ENCODE peak calls at places on chromosomes 16 and 17, in seven cellular contexts. I, S, Q, X, C, H and F are unnamed samples.

GRCh38 chr17:60303406-60304099 is 88.4 kb downstream of the USP32 start:
- DNase-seq in I (no peak), S (no peak), Q (no peak), X (no peak), C (no peak), H (no peak), F (no peak)

GRCh38 chr17:82193520-82194236 is 19.0 kb downstream of the CCDC57 start:
- DNase-seq in I (no peak), S (no peak), Q (no peak), X (no peak), C (no peak), H (no peak), F (no peak)

GRCh38 chr16:8660841-8661301 is 13.5 kb upstream of the ABAT start:
- DNase-seq in I (no peak), S (peak), Q (no peak), X (peak), C (peak), H (peak), F (peak)

GRCh38 chr17:44376124-44376523 is 12.5 kb upstream of the FAM171A2 start:
- DNase-seq in I (no peak), S (no peak), Q (no peak), X (peak), C (no peak), H (peak), F (no peak)

GRCh38 chr16:58459344-58460218 is 40.4 kb upstream of the NDRG4 start:
- DNase-seq in I (no peak), S (no peak), Q (no peak), X (no peak), C (peak), H (peak), F (no peak)

GRCh38 chr17:28725660-28726395 is at the start of gene TLCD1:
- DNase-seq in I (no peak), S (peak), Q (peak), X (peak), C (peak), H (peak), F (no peak)

GRCh38 chr17:67116045-67116575 is 71.8 kb downstream of the CACNG1 start:
- DNase-seq in I (no peak), S (no peak), Q (no peak), X (no peak), C (no peak), H (no peak), F (no peak)

GRCh38 chr16:81558077-81558443 is 113.5 kb downstream of the CMIP start:
- DNase-seq in I (no peak), S (no peak), Q (no peak), X (no peak), C (no peak), H (no peak), F (no peak)

GRCh38 chr17:57490890-57491289 is 234.6 kb downstream of the MSI2 start:
- DNase-seq in I (no peak), S (no peak), Q (no peak), X (no peak), C (no peak), H (no peak), F (no peak)

GRCh38 chr17:21202512-21202911 is 11.4 kb downstream of the TMEM11 start:
- DNase-seq in I (no peak), S (no peak), Q (no peak), X (no peak), C (no peak), H (no peak), F (no peak)

GRCh38 chr16:75288596-75289120 is 37.2 kb upstream of the BCAR1 start:
- DNase-seq in I (no peak), S (no peak), Q (peak), X (no peak), C (peak), H (no peak), F (no peak)

GRCh38 chr16:75289189-75289588 is 37.8 kb upstream of the BCAR1 start:
- DNase-seq in I (no peak), S (no peak), Q (no peak), X (no peak), C (no peak), H (no peak), F (no peak)

GRCh38 chr16:89453662-89454321 is 36.6 kb downstream of the ANKRD11 start:
- DNase-seq in I (no peak), S (no peak), Q (no peak), X (no peak), C (no peak), H (no peak), F (no peak)

GRCh38 chr17:6374271-6374691 is 60.6 kb downstream of the AIPL1 start:
- DNase-seq in I (no peak), S (no peak), Q (no peak), X (no peak), C (no peak), H (no peak), F (no peak)

GRCh38 chr17:71546369-71546864 is 574.4 kb upstream of the SOX9 start:
- DNase-seq in I (no peak), S (no peak), Q (no peak), X (no peak), C (no peak), H (no peak), F (no peak)

GRCh38 chr16:7324306-7324705 is 8.3 kb upstream of the RBFOX1 start:
- DNase-seq in I (no peak), S (no peak), Q (no peak), X (no peak), C (no peak), H (no peak), F (no peak)

GRCh38 chr16:85312642-85313540 is 200.6 kb upstream of the CIBAR2 start:
- DNase-seq in I (no peak), S (no peak), Q (no peak), X (no peak), C (no peak), H (no peak), F (no peak)

GRCh38 chr17:17670701-17671319 is 10.4 kb upstream of the RAI1 start:
- DNase-seq in I (no peak), S (no peak), Q (no peak), X (no peak), C (no peak), H (no peak), F (no peak)

GRCh38 chr16:84045001-84045817 is 2.6 kb upstream of the SLC38A8 start:
- DNase-seq in I (no peak), S (no peak), Q (no peak), X (no peak), C (no peak), H (no peak), F (no peak)

GRCh38 chr16:84598391-84598750 is 19.5 kb downstream of the COTL1 start:
- DNase-seq in I (no peak), S (no peak), Q (no peak), X (peak), C (no peak), H (no peak), F (no peak)

GRCh38 chr17:67891481-67892119 is 66.3 kb downstream of the BPTF start:
- DNase-seq in I (peak), S (peak), Q (no peak), X (no peak), C (no peak), H (peak), F (no peak)

GRCh38 chr17:48637323-48638260 is 11.4 kb upstream of the HOXB9 start:
- DNase-seq in I (peak), S (no peak), Q (no peak), X (no peak), C (no peak), H (peak), F (no peak)

GRCh38 chr17:80732268-80732667 is 187.6 kb downstream of the RPTOR start:
- DNase-seq in I (peak), S (no peak), Q (no peak), X (no peak), C (no peak), H (peak), F (no peak)

GRCh38 chr16:30005341-30006094 is 5.3 kb downstream of the DOC2A start:
- DNase-seq in I (no peak), S (peak), Q (peak), X (peak), C (peak), H (peak), F (no peak)

GRCh38 chr16:29315046-29315445 is 91.5 kb downstream of the NPIPB11 start:
- DNase-seq in I (no peak), S (no peak), Q (no peak), X (no peak), C (no peak), H (no peak), F (no peak)

GRCh38 chr16:56102159-56102798 is 89.0 kb upstream of the GNAO1 start:
- DNase-seq in I (no peak), S (no peak), Q (no peak), X (peak), C (no peak), H (peak), F (no peak)

GRCh38 chr17:44555056-44555455 is 2.2 kb upstream of the FZD2 start:
- DNase-seq in I (no peak), S (peak), Q (no peak), X (no peak), C (no peak), H (no peak), F (no peak)

GRCh38 chr16:77833906-77834599 is 45.7 kb downstream of the VAT1L start:
- DNase-seq in I (peak), S (no peak), Q (no peak), X (peak), C (no peak), H (peak), F (no peak)

GRCh38 chr17:81422776-81423697 is 27.8 kb downstream of the BAHCC1 start:
- DNase-seq in I (peak), S (no peak), Q (no peak), X (peak), C (no peak), H (peak), F (no peak)

GRCh38 chr17:77617516-77617915 is 341.0 kb upstream of the TNRC6C start:
- DNase-seq in I (no peak), S (no peak), Q (no peak), X (no peak), C (no peak), H (no peak), F (no peak)

GRCh38 chr17:41486809-41487530 is 2.7 kb downstream of the KRT36 start:
- DNase-seq in I (no peak), S (no peak), Q (peak), X (peak), C (peak), H (no peak), F (no peak)

GRCh38 chr17:8057691-8058114 is 18.8 kb downstream of the ALOX15B start:
- DNase-seq in I (peak), S (peak), Q (peak), X (peak), C (no peak), H (peak), F (no peak)

GRCh38 chr16:17647879-17648649 is 177.3 kb upstream of the XYLT1 start:
- DNase-seq in I (no peak), S (no peak), Q (no peak), X (no peak), C (no peak), H (peak), F (no peak)

GRCh38 chr16:11053916-11054460 is 109.6 kb downstream of the CLEC16A start:
- DNase-seq in I (no peak), S (no peak), Q (no peak), X (no peak), C (no peak), H (no peak), F (no peak)